ENCODE peak calls at places on chromosomes 13 and 19, in ten cellular contexts. One of them, this sample, is unnamed.

GRCh38 chr19:49878744-49879070 is 1.2 kb downstream of the TBC1D17 start:
- DNase-seq in germinal center: no peak
- DNase-seq in fibroblast of lung: no peak
- DNase-seq in tibial nerve: no peak
- DNase-seq in CD8-positive, alpha-beta memory T cell: no peak
- DNase-seq in fibroblast of the conjunctiva: no peak
- DNase-seq in AG09309: no peak
- DNase-seq in mesendoderm: no peak
- DNase-seq in GM04504: no peak
- DNase-seq in heart right ventricle: peak; percentile 8
- DNase-seq in this sample: no peak

GRCh38 chr13:73816702-73817101 is 317.5 kb downstream of the KLF12 start:
- DNase-seq in germinal center: no peak
- DNase-seq in fibroblast of lung: no peak
- DNase-seq in tibial nerve: no peak
- DNase-seq in CD8-positive, alpha-beta memory T cell: no peak
- DNase-seq in fibroblast of the conjunctiva: no peak
- DNase-seq in AG09309: no peak
- DNase-seq in mesendoderm: no peak
- DNase-seq in GM04504: no peak
- DNase-seq in heart right ventricle: no peak
- DNase-seq in this sample: no peak

GRCh38 chr19:46447824-46448223 is 19.1 kb upstream of the PNMA8C start:
- DNase-seq in germinal center: no peak
- DNase-seq in fibroblast of lung: no peak
- DNase-seq in tibial nerve: no peak
- DNase-seq in CD8-positive, alpha-beta memory T cell: no peak
- DNase-seq in fibroblast of the conjunctiva: no peak
- DNase-seq in AG09309: no peak
- DNase-seq in mesendoderm: no peak
- DNase-seq in GM04504: no peak
- DNase-seq in heart right ventricle: peak; percentile 12
- DNase-seq in this sample: no peak

GRCh38 chr19:46840157-46840942 is 10.3 kb downstream of the AP2S1 start:
- DNase-seq in germinal center: peak; percentile 71
- DNase-seq in fibroblast of lung: peak; percentile 51
- DNase-seq in tibial nerve: peak; percentile 28
- DNase-seq in CD8-positive, alpha-beta memory T cell: peak; percentile 51
- DNase-seq in fibroblast of the conjunctiva: no peak
- DNase-seq in AG09309: no peak
- DNase-seq in mesendoderm: peak; percentile 91
- DNase-seq in GM04504: peak; percentile 39
- DNase-seq in heart right ventricle: peak; percentile 47
- DNase-seq in this sample: peak; percentile 69

GRCh38 chr13:37914781-37915391 is 45.3 kb upstream of the TRPC4 start:
- DNase-seq in germinal center: no peak
- DNase-seq in fibroblast of lung: peak; percentile 26
- DNase-seq in tibial nerve: no peak
- DNase-seq in CD8-positive, alpha-beta memory T cell: no peak
- DNase-seq in fibroblast of the conjunctiva: no peak
- DNase-seq in AG09309: no peak
- DNase-seq in mesendoderm: peak; percentile 45
- DNase-seq in GM04504: no peak
- DNase-seq in heart right ventricle: no peak
- DNase-seq in this sample: no peak

GRCh38 chr13:72255908-72256307 is 388.9 kb upstream of the DACH1 start:
- DNase-seq in germinal center: no peak
- DNase-seq in fibroblast of lung: peak; percentile 56
- DNase-seq in tibial nerve: no peak
- DNase-seq in CD8-positive, alpha-beta memory T cell: no peak
- DNase-seq in fibroblast of the conjunctiva: peak; percentile 13
- DNase-seq in AG09309: no peak
- DNase-seq in mesendoderm: peak; percentile 85
- DNase-seq in GM04504: peak; percentile 30
- DNase-seq in heart right ventricle: no peak
- DNase-seq in this sample: peak; percentile 42

GRCh38 chr19:43507880-43508279 is 3.3 kb upstream of the PHLDB3 start:
- DNase-seq in germinal center: no peak
- DNase-seq in fibroblast of lung: no peak
- DNase-seq in tibial nerve: no peak
- DNase-seq in CD8-positive, alpha-beta memory T cell: no peak
- DNase-seq in fibroblast of the conjunctiva: no peak
- DNase-seq in AG09309: no peak
- DNase-seq in mesendoderm: peak; percentile 20
- DNase-seq in GM04504: no peak
- DNase-seq in heart right ventricle: no peak
- DNase-seq in this sample: no peak

GRCh38 chr19:50906217-50906616 is 5.0 kb downstream of the KLK4 start:
- DNase-seq in germinal center: peak; percentile 49
- DNase-seq in fibroblast of lung: no peak
- DNase-seq in tibial nerve: peak; percentile 21
- DNase-seq in CD8-positive, alpha-beta memory T cell: peak; percentile 6
- DNase-seq in fibroblast of the conjunctiva: no peak
- DNase-seq in AG09309: no peak
- DNase-seq in mesendoderm: peak; percentile 71
- DNase-seq in GM04504: no peak
- DNase-seq in heart right ventricle: no peak
- DNase-seq in this sample: no peak

GRCh38 chr13:20340759-20341161 is 108.6 kb upstream of the GJB6 start:
- DNase-seq in germinal center: no peak
- DNase-seq in fibroblast of lung: peak; percentile 29
- DNase-seq in tibial nerve: peak; percentile 64
- DNase-seq in CD8-positive, alpha-beta memory T cell: no peak
- DNase-seq in fibroblast of the conjunctiva: no peak
- DNase-seq in AG09309: peak; percentile 3
- DNase-seq in mesendoderm: no peak
- DNase-seq in GM04504: peak; percentile 10
- DNase-seq in heart right ventricle: no peak
- DNase-seq in this sample: no peak

GRCh38 chr13:79775830-79776229 is 294.9 kb downstream of the NDFIP2 start:
- DNase-seq in germinal center: no peak
- DNase-seq in fibroblast of lung: peak; percentile 83
- DNase-seq in tibial nerve: peak; percentile 47
- DNase-seq in CD8-positive, alpha-beta memory T cell: no peak
- DNase-seq in fibroblast of the conjunctiva: peak; percentile 77
- DNase-seq in AG09309: peak; percentile 57
- DNase-seq in mesendoderm: peak; percentile 91
- DNase-seq in GM04504: peak; percentile 50
- DNase-seq in heart right ventricle: no peak
- DNase-seq in this sample: peak; percentile 42

GRCh38 chr19:16660763-16661479 is at the start of gene TMEM38A:
- DNase-seq in germinal center: peak; percentile 67
- DNase-seq in fibroblast of lung: no peak
- DNase-seq in tibial nerve: no peak
- DNase-seq in CD8-positive, alpha-beta memory T cell: peak; percentile 47
- DNase-seq in fibroblast of the conjunctiva: no peak
- DNase-seq in AG09309: no peak
- DNase-seq in mesendoderm: no peak
- DNase-seq in GM04504: no peak
- DNase-seq in heart right ventricle: peak; percentile 72
- DNase-seq in this sample: peak; percentile 33

GRCh38 chr13:94345374-94346195 is 133.9 kb downstream of the DCT start:
- DNase-seq in germinal center: no peak
- DNase-seq in fibroblast of lung: peak; percentile 45
- DNase-seq in tibial nerve: no peak
- DNase-seq in CD8-positive, alpha-beta memory T cell: peak; percentile 43
- DNase-seq in fibroblast of the conjunctiva: peak; percentile 43
- DNase-seq in AG09309: no peak
- DNase-seq in mesendoderm: peak; percentile 29
- DNase-seq in GM04504: no peak
- DNase-seq in heart right ventricle: no peak
- DNase-seq in this sample: peak; percentile 9

GRCh38 chr13:43087960-43088580 is 64.7 kb downstream of the DNAJC15 start:
- DNase-seq in germinal center: peak; percentile 3
- DNase-seq in fibroblast of lung: no peak
- DNase-seq in tibial nerve: no peak
- DNase-seq in CD8-positive, alpha-beta memory T cell: no peak
- DNase-seq in fibroblast of the conjunctiva: no peak
- DNase-seq in AG09309: no peak
- DNase-seq in mesendoderm: no peak
- DNase-seq in GM04504: peak; percentile 27
- DNase-seq in heart right ventricle: no peak
- DNase-seq in this sample: no peak

GRCh38 chr19:31356587-31357314 is 7.5 kb upstream of the TSHZ3 start:
- DNase-seq in germinal center: peak; percentile 22
- DNase-seq in fibroblast of lung: peak; percentile 33
- DNase-seq in tibial nerve: no peak
- DNase-seq in CD8-positive, alpha-beta memory T cell: peak; percentile 27
- DNase-seq in fibroblast of the conjunctiva: no peak
- DNase-seq in AG09309: no peak
- DNase-seq in mesendoderm: peak; percentile 67
- DNase-seq in GM04504: no peak
- DNase-seq in heart right ventricle: peak; percentile 51
- DNase-seq in this sample: no peak

GRCh38 chr13:95343944-95344343 is 42.7 kb upstream of the ABCC4 start:
- DNase-seq in germinal center: no peak
- DNase-seq in fibroblast of lung: no peak
- DNase-seq in tibial nerve: no peak
- DNase-seq in CD8-positive, alpha-beta memory T cell: no peak
- DNase-seq in fibroblast of the conjunctiva: no peak
- DNase-seq in AG09309: no peak
- DNase-seq in mesendoderm: no peak
- DNase-seq in GM04504: no peak
- DNase-seq in heart right ventricle: no peak
- DNase-seq in this sample: no peak

GRCh38 chr13:80116107-80116506 is 224.8 kb downstream of the SPRY2 start:
- DNase-seq in germinal center: no peak
- DNase-seq in fibroblast of lung: peak; percentile 86
- DNase-seq in tibial nerve: no peak
- DNase-seq in CD8-positive, alpha-beta memory T cell: no peak
- DNase-seq in fibroblast of the conjunctiva: peak; percentile 48
- DNase-seq in AG09309: peak; percentile 58
- DNase-seq in mesendoderm: no peak
- DNase-seq in GM04504: no peak
- DNase-seq in heart right ventricle: no peak
- DNase-seq in this sample: peak; percentile 6

GRCh38 chr19:48539503-48540096 is 12.4 kb upstream of the SULT2B1 start:
- DNase-seq in germinal center: no peak
- DNase-seq in fibroblast of lung: peak; percentile 62
- DNase-seq in tibial nerve: peak; percentile 12
- DNase-seq in CD8-positive, alpha-beta memory T cell: no peak
- DNase-seq in fibroblast of the conjunctiva: no peak
- DNase-seq in AG09309: no peak
- DNase-seq in mesendoderm: no peak
- DNase-seq in GM04504: no peak
- DNase-seq in heart right ventricle: no peak
- DNase-seq in this sample: no peak

GRCh38 chr19:35742121-35742724 is at the start of gene IGFLR1:
- DNase-seq in germinal center: peak; percentile 58
- DNase-seq in fibroblast of lung: no peak
- DNase-seq in tibial nerve: no peak
- DNase-seq in CD8-positive, alpha-beta memory T cell: peak; percentile 75
- DNase-seq in fibroblast of the conjunctiva: no peak
- DNase-seq in AG09309: no peak
- DNase-seq in mesendoderm: no peak
- DNase-seq in GM04504: no peak
- DNase-seq in heart right ventricle: no peak
- DNase-seq in this sample: no peak

GRCh38 chr19:53092723-53093122 is 10.5 kb downstream of the ZNF160 start:
- DNase-seq in germinal center: no peak
- DNase-seq in fibroblast of lung: no peak
- DNase-seq in tibial nerve: no peak
- DNase-seq in CD8-positive, alpha-beta memory T cell: no peak
- DNase-seq in fibroblast of the conjunctiva: no peak
- DNase-seq in AG09309: no peak
- DNase-seq in mesendoderm: no peak
- DNase-seq in GM04504: no peak
- DNase-seq in heart right ventricle: no peak
- DNase-seq in this sample: no peak

GRCh38 chr13:28204690-28205443 is 66.5 kb downstream of the PAN3 start:
- DNase-seq in germinal center: no peak
- DNase-seq in fibroblast of lung: no peak
- DNase-seq in tibial nerve: no peak
- DNase-seq in CD8-positive, alpha-beta memory T cell: no peak
- DNase-seq in fibroblast of the conjunctiva: no peak
- DNase-seq in AG09309: no peak
- DNase-seq in mesendoderm: no peak
- DNase-seq in GM04504: no peak
- DNase-seq in heart right ventricle: no peak
- DNase-seq in this sample: no peak

GRCh38 chr13:44051405-44051804 is 171.7 kb downstream of the LACC1 start:
- DNase-seq in germinal center: no peak
- DNase-seq in fibroblast of lung: no peak
- DNase-seq in tibial nerve: no peak
- DNase-seq in CD8-positive, alpha-beta memory T cell: no peak
- DNase-seq in fibroblast of the conjunctiva: no peak
- DNase-seq in AG09309: no peak
- DNase-seq in mesendoderm: no peak
- DNase-seq in GM04504: no peak
- DNase-seq in heart right ventricle: no peak
- DNase-seq in this sample: no peak

GRCh38 chr19:50205681-50206138 is 2.3 kb downstream of the MYH14 start:
- DNase-seq in germinal center: no peak
- DNase-seq in fibroblast of lung: no peak
- DNase-seq in tibial nerve: no peak
- DNase-seq in CD8-positive, alpha-beta memory T cell: no peak
- DNase-seq in fibroblast of the conjunctiva: no peak
- DNase-seq in AG09309: no peak
- DNase-seq in mesendoderm: no peak
- DNase-seq in GM04504: no peak
- DNase-seq in heart right ventricle: no peak
- DNase-seq in this sample: no peak

GRCh38 chr19:4830768-4831265 is 695 bp downstream of the TICAM1 start:
- DNase-seq in germinal center: no peak
- DNase-seq in fibroblast of lung: no peak
- DNase-seq in tibial nerve: no peak
- DNase-seq in CD8-positive, alpha-beta memory T cell: no peak
- DNase-seq in fibroblast of the conjunctiva: no peak
- DNase-seq in AG09309: no peak
- DNase-seq in mesendoderm: no peak
- DNase-seq in GM04504: no peak
- DNase-seq in heart right ventricle: no peak
- DNase-seq in this sample: no peak